ENCODE peak calls at places on chromosome 11, in nine cellular contexts. O is cardiac muscle cell, U is ovary, Q is heart right ventricle, S is lower lobe of right lung, D is stomach, A is testis, Y is H9, J is spleen. N is an unnamed sample.
A peak's percentile ranks its signal among the peaks of the same experiment; 100 is the strongest.

GRCh38 chr11:64918056-64918455 is 1.0 kb upstream of the ATG2A start:
- DNase-seq in U (no peak), Q (no peak), Y (no peak), J (no peak), O (peak; percentile 27), D (no peak), A (peak; percentile 54), S (no peak), N (no peak)

GRCh38 chr11:47433157-47433556 is 6.9 kb upstream of the PSMC3 start:
- DNase-seq in S (no peak), Q (no peak), O (no peak), A (no peak), D (no peak), U (no peak), Y (no peak), J (no peak), N (no peak)

GRCh38 chr11:33907419-33907818 is 15.5 kb upstream of the LMO2 start:
- DNase-seq in U (no peak), O (no peak), S (no peak), A (no peak), J (no peak), Y (no peak), Q (no peak), D (no peak), N (no peak)

GRCh38 chr11:24391165-24391564 is 105.7 kb upstream of the LUZP2 start:
- DNase-seq in Q (no peak), A (no peak), U (no peak), S (no peak), O (no peak), Y (no peak), D (no peak), J (no peak), N (no peak)

GRCh38 chr11:33646629-33647028 is 54.0 kb downstream of the C11orf91 start:
- DNase-seq in O (no peak), J (no peak), Q (no peak), Y (no peak), S (no peak), A (no peak), D (no peak), U (no peak), N (no peak)

GRCh38 chr11:94895971-94896370 is 77.4 kb downstream of the CWC15 start:
- DNase-seq in D (no peak), A (no peak), S (no peak), Y (no peak), U (no peak), O (no peak), Q (no peak), J (no peak), N (no peak)

GRCh38 chr11:94519478-94520084 is 7.3 kb downstream of the C11orf97 start:
- DNase-seq in Y (no peak), A (no peak), D (no peak), U (no peak), O (peak; percentile 56), Q (no peak), J (no peak), S (no peak), N (no peak)

GRCh38 chr11:48013269-48013901 is 33.0 kb downstream of the PTPRJ start:
- DNase-seq in O (no peak), S (peak; percentile 64), Q (no peak), U (no peak), J (peak; percentile 93), Y (no peak), D (peak; percentile 80), A (no peak), N (no peak)

GRCh38 chr11:13108416-13108815 is 99.3 kb downstream of the RASSF10 start:
- DNase-seq in Y (no peak), Q (no peak), A (no peak), S (no peak), O (no peak), D (no peak), J (no peak), U (no peak), N (no peak)

GRCh38 chr11:130407978-130408377 is 20.4 kb downstream of the ADAMTS8 start:
- DNase-seq in S (no peak), Q (no peak), J (no peak), D (no peak), U (no peak), Y (no peak), O (no peak), A (no peak), N (no peak)

DNA sequence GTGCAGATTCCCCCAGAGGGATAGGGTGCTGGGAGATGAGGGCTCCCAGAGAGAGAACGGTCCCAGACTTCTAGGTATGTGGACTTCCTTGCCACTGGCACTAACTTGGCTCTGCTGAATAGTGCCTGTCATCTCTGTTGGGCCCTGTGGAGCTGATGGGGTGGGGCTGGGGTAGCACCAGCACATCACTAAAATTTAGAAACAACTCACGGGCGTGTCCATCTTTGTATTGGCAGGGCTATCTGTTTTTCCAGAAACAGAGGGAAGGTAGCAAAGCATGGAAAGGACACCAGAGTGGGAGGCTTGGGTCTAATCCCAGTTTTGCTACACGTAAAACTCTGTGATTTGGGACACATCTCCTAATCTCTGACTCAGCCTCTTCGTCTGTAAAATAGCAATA is 25.8 kb downstream of the SWAP70 start:
- DNase-seq in D (no peak), O (no peak), S (no peak), Y (no peak), Q (no peak), A (no peak), U (no peak), J (no peak), N (no peak)
- H3K4me1 ChIP-seq in D (peaks cover 43% of the 10 kb centered on the region), O (peaks cover 20% of the 10 kb centered on the region), S (peaks cover 64% of the 10 kb centered on the region), Y (peaks cover 7% of the 10 kb centered on the region), Q (peaks cover 71% of the 10 kb centered on the region), A (peaks cover 14% of the 10 kb centered on the region), U (peaks cover 2% of the 10 kb centered on the region), J (peaks cover 96% of the 10 kb centered on the region), N (no peaks in the 10 kb centered on the region)

GRCh38 chr11:88206746-88207145 is 31.5 kb upstream of the RAB38 start:
- DNase-seq in O (no peak), J (no peak), S (no peak), D (no peak), Y (no peak), A (no peak), Q (no peak), U (no peak), N (no peak)
- H3K27ac ChIP-seq in O (no peak overlapping the region), J (no peak overlapping the region), S (no peak overlapping the region), D (no peak overlapping the region), Y (no peak overlapping the region), A (no peak overlapping the region), Q (no peak overlapping the region), U (no peak overlapping the region), N (no peak overlapping the region)

GRCh38 chr11:31824791-31825452 is 13.8 kb upstream of the PAX6 start:
- DNase-seq in D (no peak), Q (no peak), J (no peak), O (no peak), Y (no peak), A (no peak), S (no peak), U (no peak), N (no peak)

GRCh38 chr11:31827458-31828206 is 16.5 kb upstream of the PAX6 start:
- DNase-seq in Y (no peak), U (no peak), J (no peak), Q (no peak), O (no peak), A (no peak), D (no peak), S (no peak), N (no peak)

GRCh38 chr11:31826530-31827438 is 15.7 kb upstream of the PAX6 start:
- DNase-seq in Q (no peak), O (no peak), A (no peak), Y (peak; percentile 51), S (no peak), U (no peak), J (no peak), D (no peak), N (no peak)

GRCh38 chr11:31823372-31824371 is 12.6 kb upstream of the PAX6 start:
- DNase-seq in Q (no peak), D (no peak), Y (peak; percentile 68), U (no peak), A (no peak), S (no peak), J (no peak), O (no peak), N (no peak)

DNA sequence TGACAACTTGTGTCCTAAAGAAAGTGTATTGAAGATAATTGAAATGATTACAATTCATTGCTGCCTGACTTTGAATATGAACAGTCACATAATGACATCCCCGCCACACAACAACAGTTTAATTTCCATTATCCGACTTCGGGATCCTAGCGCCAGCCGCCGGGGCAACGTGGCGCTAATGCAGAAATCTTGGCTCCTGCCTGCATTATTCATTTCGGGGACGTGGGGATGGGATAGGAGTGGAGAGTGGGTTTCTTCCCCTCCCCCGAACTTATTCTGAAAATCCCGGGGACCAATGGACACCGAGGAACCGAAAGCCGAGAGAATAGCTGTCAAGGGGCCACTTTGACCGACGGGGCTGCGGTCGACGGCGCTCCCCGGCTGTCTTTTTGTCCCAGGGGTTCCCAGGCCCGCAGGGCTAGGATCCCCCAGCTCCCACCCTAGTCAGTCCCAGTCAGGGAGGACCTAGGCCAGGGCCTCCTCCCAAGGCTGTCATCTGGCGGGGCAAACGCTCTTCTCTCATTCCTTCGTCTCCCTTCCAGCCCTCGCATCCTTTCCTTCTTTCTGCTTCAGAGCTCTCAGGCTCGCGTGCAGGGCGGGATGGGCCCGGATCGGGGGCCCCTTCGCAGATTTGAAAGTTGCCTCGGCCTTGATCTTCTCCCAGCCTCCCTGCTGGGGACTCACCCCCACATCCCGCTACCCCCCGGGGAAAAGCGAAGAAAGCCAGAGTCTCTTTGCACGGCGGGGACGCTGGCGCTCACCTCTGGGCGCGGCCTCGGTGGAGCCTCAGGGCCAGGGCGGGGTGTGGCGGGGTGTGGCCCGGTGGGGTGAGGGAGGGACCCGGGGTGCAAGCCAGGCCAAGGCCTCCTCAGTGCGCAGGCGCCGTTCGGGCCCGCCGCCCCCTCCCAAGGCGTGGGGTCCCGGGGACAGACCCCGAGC is 14.6 kb upstream of the PAX6 start:
- DNase-seq in Q (no peak), D (no peak), U (no peak), J (no peak), A (no peak), S (no peak), Y (peak; percentile 55), O (no peak), N (no peak)
- H3K27me3 ChIP-seq in Q (peaks cover 100% of the 10 kb centered on the region), D (peaks cover 100% of the 10 kb centered on the region), U (no peaks in the 10 kb centered on the region), J (peaks cover 67% of the 10 kb centered on the region), A (no peaks in the 10 kb centered on the region), S (peaks cover 100% of the 10 kb centered on the region), Y (peaks cover 59% of the 10 kb centered on the region), O (peaks cover 100% of the 10 kb centered on the region), N (peaks cover 11% of the 10 kb centered on the region)

GRCh38 chr11:62402994-62403393 is 15.8 kb upstream of the SCGB1A1 start:
- DNase-seq in Y (no peak), O (no peak), J (no peak), S (no peak), D (no peak), Q (no peak), U (no peak), A (no peak), N (no peak)

GRCh38 chr11:62400760-62401159 is 18.1 kb upstream of the SCGB1A1 start:
- DNase-seq in Q (peak; percentile 81), S (peak; percentile 67), U (peak; percentile 87), D (peak; percentile 54), Y (no peak), J (peak; percentile 65), A (peak; percentile 86), O (peak; percentile 42), N (no peak)

GRCh38 chr11:62402226-62402625 is 16.6 kb upstream of the SCGB1A1 start:
- DNase-seq in O (no peak), S (peak; percentile 71), D (peak; percentile 29), U (peak; percentile 80), Q (peak; percentile 61), J (peak; percentile 88), A (peak; percentile 73), Y (no peak), N (peak; percentile 31)

GRCh38 chr11:62401356-62401755 is 17.5 kb upstream of the SCGB1A1 start:
- DNase-seq in U (no peak), Q (no peak), D (no peak), S (no peak), A (no peak), O (no peak), J (peak; percentile 44), Y (no peak), N (no peak)

GRCh38 chr11:62401781-62402180 is 17.1 kb upstream of the SCGB1A1 start:
- DNase-seq in S (no peak), Q (no peak), A (no peak), O (no peak), Y (no peak), D (no peak), J (peak; percentile 64), U (peak; percentile 55), N (no peak)
- H3K4me1 ChIP-seq in S (peaks cover 51% of the 10 kb centered on the region), Q (peaks cover 57% of the 10 kb centered on the region), A (peaks cover 61% of the 10 kb centered on the region), O (peaks cover 13% of the 10 kb centered on the region), Y (no peaks in the 10 kb centered on the region), D (peaks cover 67% of the 10 kb centered on the region), J (peaks cover 22% of the 10 kb centered on the region), U (peaks cover 43% of the 10 kb centered on the region), N (peaks cover 18% of the 10 kb centered on the region)

N was measured in naive thymus-derived CD4-positive, alpha-beta T cell.